ENCODE peak calls at places on chromosomes 5 and 9, in eight cellular contexts. N is thyroid gland, T is stomach, V is Peyer's patch, R is upper lobe of left lung, M is fibroblast of lung, S is adrenal gland, O is hepatocyte. Y is an unnamed sample.

GRCh38 chr5:14665110-14665822 is 748 bp downstream of the OTULIN start:
- DNase-seq in O (peak; percentile 71), T (peak; percentile 45), R (peak; percentile 66), N (peak; percentile 30), V (peak; percentile 70), S (peak; percentile 50), M (peak; percentile 23), Y (peak; percentile 74)

GRCh38 chr9:4111233-4112000 is 188.5 kb downstream of the GLIS3 start:
- DNase-seq in N (no peak), R (no peak), O (no peak), M (no peak), S (no peak), T (no peak), V (no peak), Y (no peak)

GRCh38 chr5:168097852-168098251 is 193.6 kb upstream of the WWC1 start:
- DNase-seq in S (no peak), V (no peak), T (no peak), N (no peak), R (no peak), M (no peak), O (no peak), Y (no peak)

GRCh38 chr5:115599502-115599901 is 2.8 kb downstream of the TICAM2 start:
- DNase-seq in S (peak; percentile 25), V (peak; percentile 50), N (peak; percentile 27), R (peak; percentile 44), T (no peak), O (peak; percentile 25), M (peak; percentile 32), Y (no peak)

GRCh38 chr5:4372481-4372880 is 767.6 kb upstream of the ADAMTS16 start:
- DNase-seq in T (no peak), V (no peak), M (no peak), O (no peak), N (no peak), R (no peak), S (no peak), Y (no peak)

GRCh38 chr9:6007770-6008168 is 7.7 kb downstream of the RANBP6 start:
- DNase-seq in N (peak; percentile 87), M (peak; percentile 56), R (peak; percentile 80), S (peak; percentile 76), T (peak; percentile 74), V (peak; percentile 88), O (peak; percentile 93), Y (peak; percentile 84)

GRCh38 chr5:83000448-83000847 is 76.7 kb downstream of the TMEM167A start:
- DNase-seq in N (no peak), O (no peak), T (no peak), S (no peak), M (peak; percentile 80), V (no peak), R (no peak), Y (no peak)

GRCh38 chr9:124754289-124754688 is 16.8 kb downstream of the NR6A1 start:
- DNase-seq in O (no peak), N (no peak), R (no peak), M (peak; percentile 36), V (no peak), S (no peak), T (no peak), Y (no peak)

GRCh38 chr5:139105621-139106071 is 92.5 kb downstream of the SIL1 start:
- DNase-seq in N (peak; percentile 77), O (no peak), S (no peak), R (no peak), T (no peak), V (no peak), M (no peak), Y (no peak)

GRCh38 chr5:5407924-5408323 is 14.6 kb upstream of the ICE1 start:
- DNase-seq in R (no peak), S (no peak), O (no peak), N (no peak), M (no peak), T (no peak), V (no peak), Y (no peak)

GRCh38 chr5:96035796-96036195 is 74.1 kb upstream of the ELL2 start:
- DNase-seq in R (no peak), T (no peak), S (no peak), O (no peak), M (no peak), N (no peak), V (no peak), Y (no peak)

GRCh38 chr5:142725231-142726187 is 39.6 kb upstream of the FGF1 start:
- DNase-seq in O (no peak), T (no peak), V (no peak), N (peak; percentile 38), M (no peak), R (no peak), S (no peak), Y (no peak)

GRCh38 chr5:179791881-179792611 is 1.7 kb upstream of the LTC4S start:
- DNase-seq in R (peak; percentile 37), O (no peak), S (peak; percentile 66), T (no peak), M (no peak), V (no peak), N (no peak), Y (no peak)

GRCh38 chr9:6414291-6414690 is 1.3 kb downstream of the UHRF2 start:
- DNase-seq in M (peak; percentile 80), V (no peak), T (no peak), R (no peak), N (peak; percentile 21), O (peak; percentile 39), S (peak; percentile 26), Y (peak; percentile 33)

DNA sequence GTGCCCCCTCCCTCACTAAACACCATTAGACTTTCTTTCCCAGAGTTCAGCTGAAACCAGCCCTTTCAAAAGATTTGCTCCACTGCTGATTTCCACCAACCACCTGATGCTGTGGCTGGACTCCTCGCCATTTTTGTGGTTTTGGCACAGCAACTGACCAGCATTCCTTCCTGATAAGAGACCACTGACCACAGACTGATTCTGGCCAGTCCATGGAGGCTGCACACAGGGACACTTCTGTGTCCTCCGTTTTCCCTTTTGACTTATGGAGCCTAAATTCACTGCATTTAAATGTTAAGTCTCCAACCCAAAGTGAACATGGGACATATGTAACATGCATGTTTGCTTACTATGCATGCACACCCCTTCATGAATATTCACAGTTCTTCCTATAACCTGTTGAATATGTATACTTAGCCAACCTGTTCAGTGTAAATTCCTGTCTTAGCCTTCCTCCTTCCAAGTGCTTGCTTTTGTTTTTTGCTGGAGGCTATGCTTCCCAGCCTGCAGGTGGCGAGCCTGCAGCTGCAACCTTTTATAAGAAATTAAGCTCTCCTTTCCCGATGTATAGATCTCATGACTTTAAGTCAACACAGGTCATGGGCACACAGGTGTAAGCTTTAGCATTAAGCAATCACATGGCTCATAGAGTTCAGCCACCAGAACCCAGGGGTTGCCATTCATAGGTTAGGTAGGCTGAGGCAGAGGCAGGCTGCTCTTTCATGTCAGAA is 78.7 kb downstream of the ACTL7B start:
- DNase-seq in N (no peak), T (peak; percentile 43), V (no peak), S (no peak), M (peak; percentile 89), R (peak; percentile 31), O (no peak), Y (no peak)
- TF ChIP-seq CTCF in N (no peak), T (no peak), V (no peak), S (no peak), M (no peak), R (no peak), O (peak; percentile 26), Y (no peak)

GRCh38 chr5:120613729-120614128 is 149.6 kb downstream of the PRR16 start:
- DNase-seq in R (no peak), V (no peak), S (no peak), N (no peak), O (no peak), M (peak; percentile 16), T (no peak), Y (no peak)
- H3K4me1 ChIP-seq in R (no peaks in the 10 kb centered on the region), V (no peaks in the 10 kb centered on the region), S (no peaks in the 10 kb centered on the region), N (no peaks in the 10 kb centered on the region), O (no peaks in the 10 kb centered on the region), M (peaks cover 9% of the 10 kb centered on the region), T (no peaks in the 10 kb centered on the region), Y (no peaks in the 10 kb centered on the region)

GRCh38 chr5:163489745-163490075 is 15.7 kb upstream of the MAT2B start:
- DNase-seq in S (no peak), T (no peak), M (no peak), N (no peak), V (no peak), R (no peak), O (no peak), Y (no peak)

DNA sequence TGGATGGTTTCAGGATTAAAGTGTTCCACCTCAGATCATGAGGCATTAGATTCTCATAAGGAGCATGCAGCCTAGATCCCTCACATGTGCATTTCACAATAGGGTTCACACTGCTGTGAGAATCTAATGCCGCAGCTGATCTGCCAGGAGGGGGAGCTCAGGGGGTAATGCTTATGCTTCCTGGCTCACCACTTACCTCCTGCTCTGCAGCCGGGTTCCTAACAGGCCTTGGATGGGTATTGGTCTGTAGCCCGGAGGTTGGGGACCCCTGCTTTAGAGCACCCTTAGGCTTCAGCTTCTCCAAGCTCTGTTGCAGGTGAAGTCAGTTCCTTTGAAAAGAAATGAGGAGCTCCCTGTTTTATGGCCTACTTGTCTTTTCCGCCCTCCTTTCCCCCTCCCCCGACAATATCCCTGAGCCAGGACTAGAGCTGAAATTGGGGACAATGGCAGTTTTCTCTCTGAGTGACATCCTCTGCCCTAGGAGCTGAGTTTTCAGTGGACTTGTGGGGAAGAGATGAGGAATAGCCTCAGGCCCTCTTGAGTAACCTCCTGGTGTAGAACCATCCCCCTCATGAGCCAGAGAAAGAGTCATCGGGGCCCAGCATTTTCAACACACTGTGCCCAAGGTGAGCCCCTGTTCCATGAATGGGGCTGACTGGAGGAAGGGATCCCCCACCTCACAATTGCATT is 16.2 kb upstream of the MAT2B start:
- DNase-seq in S (no peak), T (no peak), N (no peak), V (no peak), O (no peak), R (no peak), M (no peak), Y (no peak)
- TF ChIP-seq CTCF in S (no peak), T (no peak), N (no peak), V (no peak), O (no peak), R (no peak), M (no peak), Y (peak; percentile 15)

GRCh38 chr9:134914501-134914834 is 3.2 kb downstream of the FCN1 start:
- DNase-seq in S (no peak), M (no peak), T (no peak), V (no peak), R (no peak), O (no peak), N (no peak), Y (peak; percentile 6)
- H3K4me1 ChIP-seq in S (no peaks in the 10 kb centered on the region), M (no peaks in the 10 kb centered on the region), T (no peaks in the 10 kb centered on the region), V (no peaks in the 10 kb centered on the region), R (no peaks in the 10 kb centered on the region), O (no peaks in the 10 kb centered on the region), N (no peaks in the 10 kb centered on the region), Y (no peaks in the 10 kb centered on the region)